ENCODE peak calls at places on chromosome 20, in five cellular contexts. N, U, C, P and X are unnamed samples.

GRCh38 chr20:10447028-10447427 is 11.9 kb downstream of the SLX4IP start:
- DNase-seq in P (no peak), C (no peak), N (peak), U (peak), X (no peak)

GRCh38 chr20:34643919-34644318 is 33.0 kb downstream of the PIGU start:
- DNase-seq in C (no peak), U (no peak), N (no peak), P (no peak), X (no peak)

GRCh38 chr20:64106435-64106961 is 867 bp downstream of the NPBWR2 start:
- DNase-seq in P (peak), U (no peak), C (no peak), N (no peak), X (no peak)

GRCh38 chr20:9672976-9673375 is 158.6 kb downstream of the LAMP5 start:
- DNase-seq in P (no peak), N (no peak), U (no peak), C (no peak), X (no peak)

GRCh38 chr20:19654906-19655305 is 103.2 kb upstream of the RIN2 start:
- DNase-seq in U (no peak), C (no peak), P (no peak), N (no peak), X (no peak)

GRCh38 chr20:54938707-54939106 is 463.3 kb downstream of the DOK5 start:
- DNase-seq in U (no peak), C (no peak), N (no peak), P (no peak), X (no peak)

GRCh38 chr20:9255171-9255570 is 186.3 kb downstream of the PLCB4 start:
- DNase-seq in C (no peak), P (no peak), U (no peak), N (no peak), X (no peak)

GRCh38 chr20:21301940-21302644 is 1.0 kb upstream of the XRN2 start:
- DNase-seq in N (no peak), U (no peak), P (no peak), C (no peak), X (no peak)

GRCh38 chr20:41956316-41957050 is 338.3 kb upstream of the CHD6 start:
- DNase-seq in N (peak), U (peak), P (no peak), C (no peak), X (no peak)

GRCh38 chr20:35091808-35092523 is 641 bp downstream of the TRPC4AP start:
- DNase-seq in C (no peak), N (no peak), P (peak), U (no peak), X (no peak)

GRCh38 chr20:32685541-32686529 is 12.1 kb upstream of the C20orf203 start:
- DNase-seq in C (no peak), U (no peak), P (no peak), N (no peak), X (no peak)

GRCh38 chr20:9672027-9672426 is 157.6 kb downstream of the LAMP5 start:
- DNase-seq in N (no peak), P (no peak), C (no peak), U (no peak), X (no peak)

GRCh38 chr20:47432251-47433210 is 69.2 kb upstream of the NCOA3 start:
- DNase-seq in C (no peak), P (no peak), N (peak), U (no peak), X (no peak)

GRCh38 chr20:23435675-23436539 is 3.6 kb upstream of the CSTL1 start:
- DNase-seq in C (peak), P (no peak), U (no peak), N (no peak), X (peak)

GRCh38 chr20:24965065-24965919 is 16.2 kb downstream of the CST7 start:
- DNase-seq in C (no peak), U (no peak), P (no peak), N (no peak), X (peak)

GRCh38 chr20:48339147-48339985 is 488.4 kb downstream of the PREX1 start:
- DNase-seq in U (no peak), P (no peak), C (no peak), N (no peak), X (peak)

GRCh38 chr20:7257719-7258466 is 490.4 kb downstream of the BMP2 start:
- DNase-seq in U (no peak), N (no peak), C (no peak), P (no peak), X (peak)

GRCh38 chr20:12316794-12317193 is 399.1 kb downstream of the BTBD3 start:
- DNase-seq in P (no peak), N (no peak), C (no peak), U (no peak), X (no peak)

GRCh38 chr20:35611482-35611881 is 4.1 kb upstream of the SPAG4 start:
- DNase-seq in N (no peak), U (no peak), P (no peak), C (no peak), X (no peak)

GRCh38 chr20:61748376-61748775 is 317.3 kb downstream of the TAF4 start:
- DNase-seq in P (no peak), C (no peak), U (no peak), N (no peak), X (no peak)

GRCh38 chr20:61340157-61340556 is 88.1 kb downstream of the CDH4 start:
- DNase-seq in C (no peak), P (no peak), U (no peak), N (no peak), X (no peak)

GRCh38 chr20:64055396-64055892 is 6.0 kb upstream of the SOX18 start:
- DNase-seq in C (no peak), P (no peak), U (no peak), N (no peak), X (no peak)

GRCh38 chr20:15556869-15557268 is 1016.4 kb downstream of the KIF16B start:
- DNase-seq in P (no peak), U (no peak), N (no peak), C (no peak), X (no peak)

GRCh38 chr20:1810926-1811620 is 84.1 kb upstream of the SIRPA start:
- DNase-seq in C (peak), U (no peak), P (no peak), N (no peak), X (no peak)

GRCh38 chr20:46151936-46152335 is 33.8 kb downstream of the CD40 start:
- DNase-seq in U (peak), P (no peak), C (no peak), N (peak), X (no peak)

GRCh38 chr20:25726357-25726756 is 29.7 kb upstream of the ZNF337 start:
- DNase-seq in N (no peak), P (no peak), C (no peak), U (no peak), X (no peak)

GRCh38 chr20:50930139-50931047 is 844 bp downstream of the ADNP start:
- DNase-seq in C (no peak), U (peak), P (peak), N (peak), X (peak)

GRCh38 chr20:33684533-33685327 is 1.5 kb downstream of the E2F1 start:
- DNase-seq in P (no peak), U (no peak), C (no peak), N (no peak), X (peak)

GRCh38 chr20:5933802-5934436 is 16.4 kb downstream of the TRMT6 start:
- DNase-seq in P (no peak), U (no peak), N (peak), C (no peak), X (no peak)

GRCh38 chr20:22623211-22623610 is 38.8 kb upstream of the FOXA2 start:
- DNase-seq in C (peak), N (peak), U (no peak), P (no peak), X (no peak)

GRCh38 chr20:8116067-8116811 is 15.8 kb upstream of the PLCB1 start:
- DNase-seq in U (no peak), N (no peak), C (no peak), P (no peak), X (no peak)

GRCh38 chr20:10696650-10697049 is 22.9 kb upstream of the JAG1 start:
- DNase-seq in C (no peak), U (peak), P (no peak), N (no peak), X (no peak)

GRCh38 chr20:53943522-53944291 is 126.7 kb downstream of the BCAS1 start:
- DNase-seq in C (peak), U (peak), P (no peak), N (no peak), X (peak)

GRCh38 chr20:34701405-34702085 is 2.6 kb upstream of the TP53INP2 start:
- DNase-seq in U (no peak), P (no peak), C (no peak), N (peak), X (no peak)

GRCh38 chr20:1622450-1622849 is 2.6 kb upstream of the SIRPB1 start:
- DNase-seq in U (no peak), C (peak), P (no peak), N (no peak), X (no peak)

GRCh38 chr20:58366016-58366415 is 23.0 kb upstream of the VAPB start:
- DNase-seq in C (no peak), N (no peak), P (no peak), U (no peak), X (peak)
- TF ChIP-seq EP300 in C (no peak), N (no peak), P (no peak), U (no peak), X (no peak)

GRCh38 chr20:44324343-44324742 is 12.5 kb upstream of the R3HDML start:
- DNase-seq in C (no peak), U (peak), N (peak), P (no peak), X (no peak)

GRCh38 chr20:44328428-44328827 is 8.4 kb upstream of the R3HDML start:
- DNase-seq in P (no peak), N (no peak), C (no peak), U (peak), X (no peak)

GRCh38 chr20:44331201-44331600 is 5.6 kb upstream of the R3HDML start:
- DNase-seq in N (no peak), U (no peak), C (no peak), P (no peak), X (no peak)

DNA sequence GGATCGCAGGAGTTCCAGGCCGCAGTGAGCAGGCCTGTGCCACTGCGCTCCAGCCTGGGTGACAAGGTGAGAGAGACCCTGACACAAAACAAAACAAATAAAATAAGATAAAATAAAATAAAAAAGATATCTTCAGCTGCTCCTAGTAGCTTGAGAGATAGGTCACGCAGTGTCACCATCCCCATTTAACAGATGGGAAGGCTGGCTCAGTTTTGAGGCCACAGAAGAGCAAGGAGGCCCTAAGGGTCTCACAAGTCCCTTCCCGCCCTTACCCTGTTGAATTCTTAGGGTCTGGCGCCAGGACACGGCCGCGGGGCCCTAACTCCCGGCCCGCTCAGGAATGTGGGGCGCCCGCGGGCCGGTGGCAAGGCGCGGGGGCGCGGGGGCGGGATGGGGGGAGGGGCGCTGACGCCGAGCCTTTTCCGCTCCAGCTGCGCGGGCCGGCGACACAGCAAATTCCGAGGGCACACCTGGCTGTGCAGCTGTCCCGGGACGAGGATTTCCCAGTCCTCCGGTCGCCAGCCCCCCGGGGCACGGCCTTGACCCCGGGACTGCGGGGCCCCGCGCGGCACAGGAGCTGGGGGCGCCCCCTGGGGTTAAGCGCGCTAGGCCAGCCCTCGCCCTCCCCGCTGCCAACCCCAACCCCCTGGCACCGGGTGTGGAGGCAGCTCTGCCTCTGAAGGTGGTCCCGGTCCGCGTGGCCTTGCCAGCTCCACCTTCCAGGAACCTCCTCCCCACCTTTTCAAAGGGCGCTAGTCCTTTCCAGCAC is 10.3 kb upstream of the R3HDML start:
- DNase-seq in C (no peak), N (no peak), U (peak), P (no peak), X (no peak)
- TF ChIP-seq CTCF in C (no peak), N (no peak), U (no peak), P (no peak), X (no peak)

DNA sequence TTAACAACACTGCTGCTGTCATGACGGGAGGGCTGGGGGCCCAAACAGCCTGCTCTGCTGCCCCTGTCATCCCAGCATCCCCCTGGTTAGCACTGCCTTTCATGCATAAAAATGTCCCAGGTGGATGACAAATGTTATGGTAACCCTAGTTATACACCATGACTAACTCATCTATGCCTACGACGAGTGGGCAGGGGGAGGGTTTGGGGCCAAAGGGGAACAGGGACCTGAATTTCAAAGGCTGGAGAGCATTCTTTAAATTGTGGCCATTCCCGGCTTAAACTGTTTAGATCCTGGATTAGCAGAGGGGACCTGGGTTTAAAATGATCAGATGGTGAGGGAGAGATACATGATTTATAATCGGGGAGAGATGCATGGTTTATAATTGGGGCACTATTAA is 24.4 kb downstream of the GNAS-AS1 start:
- DNase-seq in P (no peak), U (no peak), N (no peak), C (no peak), X (no peak)
- H3K27ac ChIP-seq in P (no peak), U (no peak), N (no peak), C (no peak), X (no peak)

GRCh38 chr20:58932170-58932569 is 48.9 kb upstream of the NELFCD start:
- DNase-seq in P (no peak), N (no peak), C (peak), U (no peak), X (no peak)

GRCh38 chr20:58938541-58938940 is 42.5 kb upstream of the NELFCD start:
- DNase-seq in C (no peak), N (no peak), P (no peak), U (no peak), X (no peak)

GRCh38 chr20:58942549-58942948 is 38.5 kb upstream of the NELFCD start:
- DNase-seq in U (no peak), N (no peak), C (peak), P (no peak), X (no peak)

DNA sequence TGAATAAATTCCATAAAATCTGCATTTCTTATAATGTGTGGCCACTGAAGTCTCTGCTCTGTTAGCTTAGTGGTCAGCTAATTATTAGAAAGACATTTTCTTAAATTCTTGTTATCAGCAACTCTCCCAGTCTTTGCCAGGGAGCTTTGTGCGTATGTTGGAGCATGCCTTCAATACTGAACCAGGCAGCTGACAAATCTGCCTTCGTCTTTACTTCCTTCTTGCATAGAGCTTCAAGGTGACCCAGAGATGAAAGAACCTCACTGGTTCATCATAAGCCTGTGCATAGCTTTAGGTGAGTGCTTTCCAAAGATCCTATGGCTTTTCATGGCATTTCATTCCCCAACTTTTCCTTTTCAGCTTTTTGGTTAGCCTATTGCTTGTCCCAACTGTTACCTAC is 43.0 kb upstream of the NELFCD start:
- DNase-seq in N (no peak), U (no peak), C (peak), P (no peak), X (no peak)
- TF ChIP-seq EP300 in N (no peak), U (no peak), C (no peak), P (no peak), X (no peak)

DNA sequence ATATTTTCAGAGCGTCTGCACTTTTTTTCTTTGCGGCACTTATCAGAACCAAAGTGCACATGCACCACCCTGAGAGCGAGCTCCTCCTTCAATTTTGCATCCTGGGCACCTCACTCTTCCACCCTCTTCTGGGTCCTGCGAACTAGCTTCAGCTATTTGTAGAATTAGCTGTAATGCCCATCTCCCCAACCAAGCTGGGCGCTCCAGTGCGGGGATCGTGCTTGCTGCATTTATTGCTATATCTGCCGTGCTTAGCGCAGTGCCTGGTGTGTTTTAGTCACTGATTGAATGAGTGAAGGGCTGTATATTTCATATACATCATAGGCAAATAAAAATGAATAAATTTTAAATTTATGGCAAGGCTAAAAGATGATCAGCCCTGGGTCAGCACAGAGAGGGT is 75.8 kb downstream of the KCNB1 start:
- DNase-seq in U (no peak), P (no peak), C (no peak), N (no peak), X (no peak)
- TF ChIP-seq CTCF in U (no peak), P (no peak), C (no peak), N (no peak), X (no peak)

GRCh38 chr20:4813839-4814695 is 92.4 kb downstream of the PRND start:
- DNase-seq in N (no peak), U (no peak), P (peak), C (no peak), X (no peak)
- H3K27ac ChIP-seq in N (peak), U (no peak), P (peak), C (peak), X (no peak)

GRCh38 chr20:38169636-38170035 is 4.6 kb upstream of the TGM2 start:
- DNase-seq in N (no peak), P (no peak), U (no peak), C (no peak), X (no peak)

GRCh38 chr20:38166707-38167233 is 1.7 kb upstream of the TGM2 start:
- DNase-seq in U (no peak), N (no peak), P (no peak), C (no peak), X (no peak)

GRCh38 chr20:38167466-38167850 is 2.4 kb upstream of the TGM2 start:
- DNase-seq in U (no peak), N (no peak), C (no peak), P (no peak), X (no peak)

GRCh38 chr20:38168791-38169589 is 3.9 kb upstream of the TGM2 start:
- DNase-seq in C (no peak), U (no peak), N (peak), P (no peak), X (no peak)

DNA sequence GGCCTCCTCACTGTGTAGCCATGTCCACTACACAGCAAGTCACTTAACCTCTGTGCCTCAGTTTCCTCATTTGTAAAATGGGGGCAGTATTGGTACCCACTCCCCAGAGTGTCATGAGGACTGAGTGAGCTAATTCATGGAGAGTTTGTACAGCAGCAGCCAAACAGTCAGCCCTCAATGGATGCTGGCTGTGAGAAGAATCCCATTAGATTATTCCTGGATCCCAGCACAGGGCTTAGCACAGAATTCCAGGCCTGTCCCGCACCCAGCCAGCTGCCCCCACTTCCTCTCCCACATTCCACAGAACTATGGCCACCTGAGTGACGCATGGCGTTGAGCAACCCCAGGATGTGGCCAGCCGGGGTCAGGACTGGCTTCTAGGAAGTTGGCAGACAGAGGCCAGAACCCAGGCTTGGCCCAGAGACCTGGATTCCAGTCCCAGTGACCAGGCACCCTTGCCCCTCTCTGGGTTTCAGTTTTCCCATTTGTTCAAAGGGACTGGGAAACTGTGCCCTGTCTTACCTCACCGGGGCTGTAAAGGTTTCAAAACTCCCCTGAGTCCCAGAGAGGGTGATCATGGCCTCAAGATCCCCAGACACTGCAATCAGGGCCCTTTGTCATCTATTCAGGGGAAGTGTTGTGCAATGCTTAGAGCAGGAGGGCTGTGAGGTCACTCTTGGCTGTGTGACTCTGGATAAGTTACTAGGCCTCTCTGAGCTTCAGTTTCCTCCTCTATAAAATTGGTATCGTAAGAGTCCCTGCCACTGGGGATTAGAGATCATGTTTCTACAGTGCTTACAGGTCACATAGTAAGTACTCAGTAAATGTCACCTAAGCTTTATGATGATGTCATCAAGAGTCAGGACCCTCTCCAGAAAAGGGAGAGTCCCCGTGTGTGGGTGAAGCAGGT is 3.0 kb upstream of the TGM2 start:
- DNase-seq in P (no peak), N (peak), U (no peak), C (no peak), X (no peak)
- TF ChIP-seq EP300 in P (no peak), N (peak), U (no peak), C (no peak), X (peak)